ENCODE peak calls at places on chromosomes 5 and 9, in four cellular contexts. W, J, K and C are unnamed samples.

GRCh38 chr5:179167871-179168451 is 107.8 kb downstream of the ZNF354C start:
- DNase-seq in J (no peak), W (no peak), K (peak), C (no peak)

GRCh38 chr9:95570150-95570549 is 53.4 kb upstream of the PTCH1 start:
- DNase-seq in K (no peak), J (no peak), W (no peak), C (peak)

GRCh38 chr5:57172466-57172961 is 1.3 kb upstream of the GPBP1 start:
- DNase-seq in W (peak), K (no peak), J (no peak), C (no peak)

GRCh38 chr5:10695055-10695649 is 65.9 kb downstream of the DAP start:
- DNase-seq in K (peak), W (peak), J (no peak), C (no peak)

GRCh38 chr5:14447958-14448881 is 133.4 kb upstream of the OTULINL start:
- DNase-seq in K (no peak), J (no peak), W (no peak), C (no peak)

GRCh38 chr5:20528471-20528870 is 540.5 kb upstream of the CDH18 start:
- DNase-seq in W (no peak), K (no peak), J (no peak), C (no peak)

GRCh38 chr5:399296-400281 is 43.4 kb upstream of the EXOC3 start:
- DNase-seq in K (peak), J (peak), W (peak), C (peak)

GRCh38 chr9:124342946-124343485 is 72.2 kb downstream of the PSMB7 start:
- DNase-seq in J (peak), W (no peak), K (peak), C (peak)

GRCh38 chr5:72244862-72245371 is 75.1 kb downstream of the MRPS27 start:
- DNase-seq in K (peak), W (peak), J (no peak), C (no peak)

GRCh38 chr9:130908129-130908877 is 11.7 kb upstream of the QRFP start:
- DNase-seq in K (no peak), W (no peak), J (no peak), C (no peak)

GRCh38 chr5:68343421-68343826 is 127.9 kb downstream of the PIK3R1 start:
- DNase-seq in K (no peak), J (peak), W (peak), C (peak)